ENCODE peak calls at places on chromosomes 16 and 17, in eight cellular contexts. S is sigmoid colon; D is GM23338; L is fibroblast of lung; E is suprapubic skin; Q is CD8-positive, alpha-beta memory T cell; X is CD8-positive, alpha-beta T cell; H is cardiac muscle cell. Z is an unnamed sample. For H3K4me1, the result is how much of the 10 kb centered on the place peaks cover.

GRCh38 chr17:54172654-54173316 is 350.1 kb downstream of the KIF2B start:
- DNase-seq in S (no peak), D (peak), L (peak), E (no peak), Q (no peak), X (no peak), H (peak), Z (no peak)

GRCh38 chr17:4902540-4902939 is 358 bp downstream of the CHRNE start:
- DNase-seq in S (no peak), D (no peak), L (no peak), E (no peak), Q (peak), X (no peak), H (no peak), Z (no peak)

GRCh38 chr17:30312218-30312617 is 20.5 kb upstream of the BLMH start:
- DNase-seq in S (no peak), D (no peak), L (no peak), E (no peak), Q (no peak), X (no peak), H (no peak), Z (no peak)

GRCh38 chr17:29569245-29569950 is 897 bp downstream of the TP53I13 start:
- DNase-seq in S (peak), D (no peak), L (no peak), E (peak), Q (no peak), X (no peak), H (no peak), Z (peak)

GRCh38 chr16:73025111-73025505 is 22.8 kb downstream of the ZFHX3 start:
- DNase-seq in S (peak), D (no peak), L (peak), E (no peak), Q (no peak), X (no peak), H (no peak), Z (no peak)

GRCh38 chr16:19704321-19705130 is 13.5 kb downstream of the KNOP1 start:
- DNase-seq in S (peak), D (no peak), L (peak), E (no peak), Q (no peak), X (no peak), H (no peak), Z (no peak)

GRCh38 chr17:75034236-75034908 is 12.4 kb downstream of the ATP5PD start:
- DNase-seq in S (peak), D (peak), L (peak), E (peak), Q (peak), X (peak), H (peak), Z (peak)

GRCh38 chr17:17681744-17682292 is 560 bp downstream of the RAI1 start:
- DNase-seq in S (peak), D (no peak), L (no peak), E (peak), Q (peak), X (peak), H (no peak), Z (no peak)

GRCh38 chr16:239948-240277 is 5.3 kb downstream of the FAM234A start:
- DNase-seq in S (no peak), D (no peak), L (peak), E (no peak), Q (no peak), X (no peak), H (no peak), Z (no peak)

GRCh38 chr17:20993863-20994778 is 48.7 kb downstream of the USP22 start:
- DNase-seq in S (no peak), D (no peak), L (no peak), E (peak), Q (no peak), X (no peak), H (no peak), Z (peak)

GRCh38 chr16:658679-659571 is 9.0 kb upstream of the RHOT2 start:
- DNase-seq in S (no peak), D (no peak), L (no peak), E (no peak), Q (no peak), X (no peak), H (no peak), Z (no peak)

GRCh38 chr16:57301126-57301817 is 16.8 kb upstream of the PLLP start:
- DNase-seq in S (peak), D (peak), L (no peak), E (peak), Q (no peak), X (no peak), H (no peak), Z (peak)

GRCh38 chr16:54166342-54166865 is 120.2 kb downstream of the IRX3 start:
- DNase-seq in S (no peak), D (no peak), L (no peak), E (no peak), Q (no peak), X (no peak), H (no peak), Z (no peak)

GRCh38 chr17:12927541-12928425 is 90.0 kb downstream of the ELAC2 start:
- DNase-seq in S (no peak), D (no peak), L (no peak), E (no peak), Q (no peak), X (no peak), H (no peak), Z (no peak)

GRCh38 chr17:18028684-18029540 is 10.1 kb downstream of the ATPAF2 start:
- DNase-seq in S (no peak), D (no peak), L (no peak), E (no peak), Q (no peak), X (no peak), H (no peak), Z (peak)

GRCh38 chr17:58996968-58997367 is 109.7 kb downstream of the TRIM37 start:
- DNase-seq in S (no peak), D (no peak), L (no peak), E (no peak), Q (no peak), X (no peak), H (no peak), Z (no peak)

GRCh38 chr17:81033535-81034167 is 1.3 kb upstream of the BAIAP2 start:
- DNase-seq in S (no peak), D (no peak), L (no peak), E (peak), Q (no peak), X (no peak), H (no peak), Z (no peak)

GRCh38 chr17:81031571-81032550 is 3.1 kb upstream of the BAIAP2 start:
- DNase-seq in S (peak), D (no peak), L (no peak), E (peak), Q (no peak), X (no peak), H (no peak), Z (no peak)

GRCh38 chr17:81030726-81031570 is 4.0 kb upstream of the BAIAP2 start:
- DNase-seq in S (peak), D (no peak), L (no peak), E (peak), Q (no peak), X (no peak), H (no peak), Z (no peak)

GRCh38 chr17:81034168-81034777 is 678 bp upstream of the BAIAP2 start:
- DNase-seq in S (no peak), D (no peak), L (no peak), E (no peak), Q (no peak), X (no peak), H (no peak), Z (no peak)

GRCh38 chr17:81032641-81033422 is 2.1 kb upstream of the BAIAP2 start:
- DNase-seq in S (no peak), D (no peak), L (no peak), E (peak), Q (peak), X (no peak), H (no peak), Z (no peak)
- H3K4me3 ChIP-seq in S (no peak), D (peak), L (no peak), E (no peak), Q (no peak), X (no peak), H (no peak), Z (no peak)

DNA sequence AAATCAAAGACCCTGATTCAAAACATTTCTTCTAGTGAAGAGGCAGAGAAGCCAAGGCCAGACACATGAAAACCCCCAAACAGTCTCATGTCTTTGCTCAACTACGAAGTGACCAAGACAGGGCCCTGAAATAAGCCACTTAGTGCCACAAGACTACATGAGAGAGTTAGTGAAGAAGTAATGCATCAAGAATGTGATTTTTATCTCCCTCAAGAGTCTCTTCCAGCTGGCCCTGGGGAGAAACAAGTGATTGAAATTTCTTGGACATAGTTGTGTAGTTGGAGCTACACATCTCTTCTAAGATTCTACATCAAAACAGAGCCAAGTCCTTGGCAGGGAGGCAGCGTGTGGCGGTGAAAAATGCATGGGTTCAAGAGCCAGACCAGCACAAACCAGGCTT is 30.5 kb downstream of the LYRM1 start:
- DNase-seq in S (no peak), D (no peak), L (no peak), E (peak), Q (no peak), X (no peak), H (no peak), Z (no peak)
- H3K4me1 ChIP-seq in S (under half), D (under half), L (under half), E (under half), Q (under half), X (under half), H (under half), Z (under half)

GRCh38 chr17:48178327-48178726 is 70.8 kb downstream of the SNX11 start:
- DNase-seq in S (no peak), D (no peak), L (no peak), E (no peak), Q (no peak), X (no peak), H (no peak), Z (no peak)
- H3K4me3 ChIP-seq in S (no peak), D (no peak), L (no peak), E (no peak), Q (no peak), X (no peak), H (no peak), Z (no peak)

GRCh38 chr17:78172284-78173024 is 4.1 kb downstream of the SYNGR2 start:
- DNase-seq in S (no peak), D (no peak), L (no peak), E (peak), Q (no peak), X (no peak), H (peak), Z (peak)
- H3K4me1 ChIP-seq in S (half or more), D (under half), L (under half), E (half or more), Q (half or more), X (half or more), H (under half), Z (half or more)

GRCh38 chr17:73644145-73645049 is at the start of gene SDK2:
- DNase-seq in S (no peak), D (peak), L (no peak), E (no peak), Q (no peak), X (peak), H (peak), Z (no peak)
- H3K4me3 ChIP-seq in S (peak), D (peak), L (peak), E (peak), Q (peak), X (peak), H (peak), Z (peak)

Z was measured in tibial artery.